ENCODE peak calls at places on chromosomes 11 and 22, in four cellular contexts. M is fibroblast of lung, V is heart left ventricle, C is right cardiac atrium. G is an unnamed sample. For H3K4me1, the result is how much of the 10 kb centered on the place peaks cover.

GRCh38 chr11:10109836-10110235 is 184.2 kb downstream of the SBF2 start:
- DNase-seq in V (no peak), C (no peak), M (peak), G (no peak)

GRCh38 chr22:28637225-28637624 is 42.4 kb downstream of the TTC28 start:
- DNase-seq in C (no peak), V (no peak), M (no peak), G (no peak)

GRCh38 chr11:69447786-69448185 is 33.7 kb upstream of the LINC01488 start:
- DNase-seq in M (no peak), V (peak), C (no peak), G (no peak)

GRCh38 chr11:62786318-62787004 is 741 bp upstream of the TMEM179B start:
- DNase-seq in M (peak), C (peak), V (peak), G (peak)

GRCh38 chr11:73187854-73188253 is 30.2 kb upstream of the P2RY2 start:
- DNase-seq in V (no peak), C (no peak), M (no peak), G (no peak)

GRCh38 chr11:108734956-108735559 is 70.2 kb downstream of the DDX10 start:
- DNase-seq in M (peak), V (no peak), C (no peak), G (peak)

GRCh38 chr11:96014234-96014633 is 90.3 kb upstream of the MTMR2 start:
- DNase-seq in C (no peak), M (peak), V (no peak), G (peak)

GRCh38 chr11:126990716-126991480 is 9.7 kb downstream of the KIRREL3 start:
- DNase-seq in C (no peak), V (no peak), M (no peak), G (no peak)

GRCh38 chr11:111983187-111983986 is 41.8 kb upstream of the DLAT start:
- DNase-seq in C (no peak), V (no peak), M (peak), G (no peak)

GRCh38 chr22:24977370-24978230 is 25.1 kb downstream of the KIAA1671 start:
- DNase-seq in M (peak), V (peak), C (peak), G (no peak)

GRCh38 chr11:122434786-122435185 is 220.7 kb upstream of the UBASH3B start:
- DNase-seq in V (no peak), C (no peak), M (no peak), G (no peak)

GRCh38 chr11:119800171-119800570 is 71.2 kb upstream of the NECTIN1 start:
- DNase-seq in V (no peak), M (no peak), C (no peak), G (no peak)

GRCh38 chr22:35192121-35192918 is 65.0 kb upstream of the HMGXB4 start:
- DNase-seq in V (no peak), C (no peak), M (no peak), G (no peak)

DNA sequence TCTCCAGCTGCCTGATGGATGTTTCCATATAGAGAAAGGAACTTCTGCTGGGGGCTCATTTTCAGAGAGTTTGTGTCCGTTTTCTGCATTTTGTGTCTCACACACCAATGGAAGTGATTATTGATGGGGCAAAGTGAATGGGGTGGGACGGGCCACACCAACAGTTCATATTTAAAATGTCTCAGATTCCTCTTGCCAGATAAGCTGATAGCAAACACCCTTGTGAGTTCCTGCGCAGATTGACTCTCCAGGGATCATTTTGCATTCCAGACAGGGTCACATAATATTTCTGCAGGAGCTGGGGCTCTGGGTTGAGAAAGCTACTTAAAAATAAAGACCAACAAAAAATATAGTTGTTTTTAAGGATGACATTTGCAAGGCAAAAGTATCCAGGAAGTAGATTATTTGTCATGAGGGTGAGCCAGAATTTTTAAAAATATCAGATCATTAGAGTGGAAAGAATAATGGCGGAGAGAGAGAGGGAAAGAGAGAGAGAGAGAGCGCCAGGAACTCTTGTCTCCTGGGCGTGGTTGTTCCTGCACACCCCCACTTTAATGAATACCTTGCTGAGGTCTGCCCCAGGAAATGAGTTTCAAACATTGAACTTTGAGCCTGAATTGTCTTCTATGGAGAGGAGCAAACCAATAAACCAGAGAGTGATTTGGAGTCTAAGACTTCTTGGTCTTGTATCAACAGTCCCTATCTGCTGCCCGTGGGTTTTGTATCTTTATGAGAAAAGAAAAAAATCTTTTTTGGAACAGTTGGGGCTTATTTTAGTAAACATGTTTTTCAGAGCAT is 33.3 kb downstream of the MICAL2 start:
- DNase-seq in V (no peak), C (no peak), M (no peak), G (no peak)
- H3K4me1 ChIP-seq in V (half or more), C (under half), M (under half), G (under half)

DNA sequence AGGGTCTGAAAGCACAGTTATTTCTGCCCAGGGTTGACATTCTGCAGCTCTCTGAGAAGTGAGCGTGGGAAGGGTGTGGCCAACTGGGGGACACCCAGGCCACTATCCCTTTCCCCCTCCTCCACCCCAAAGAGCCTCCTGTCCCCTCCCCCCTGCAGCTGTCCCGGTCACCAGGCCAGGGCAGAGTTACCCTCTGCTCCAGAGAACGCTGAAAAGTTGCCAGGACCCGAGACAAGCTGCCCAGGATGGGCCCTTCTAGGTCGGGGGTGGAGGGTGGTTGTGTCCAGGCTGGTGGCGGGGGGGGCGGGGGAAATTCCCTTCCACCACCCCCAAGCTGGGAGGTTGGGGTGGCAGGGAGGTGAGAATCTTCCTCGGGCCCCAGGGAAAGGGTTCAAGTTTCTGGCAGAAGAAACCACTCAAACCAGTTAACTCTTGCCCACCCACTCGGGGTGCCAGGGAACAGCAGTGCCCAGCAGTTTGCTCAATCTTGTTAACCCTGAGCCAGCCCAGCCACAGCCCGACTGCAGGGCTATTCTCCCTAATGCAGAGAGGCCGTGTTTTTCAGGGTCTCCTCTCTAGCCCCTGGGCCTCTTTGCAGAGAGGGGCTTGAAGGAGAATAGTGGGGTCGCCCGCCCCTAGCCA is 615 bp downstream of the LGALS1 start:
- DNase-seq in C (peak), M (peak), V (peak), G (no peak)
- H3K4me1 ChIP-seq in C (under half), M (under half), V (under half), G (under half)

GRCh38 chr22:19605508-19606331 is 81.5 kb upstream of the CLDN5 start:
- DNase-seq in C (no peak), V (no peak), M (no peak), G (no peak)

GRCh38 chr22:19606332-19607197 is 82.4 kb upstream of the CLDN5 start:
- DNase-seq in M (no peak), V (no peak), C (no peak), G (no peak)

GRCh38 chr22:19607198-19608113 is 83.2 kb upstream of the CLDN5 start:
- DNase-seq in M (no peak), V (no peak), C (no peak), G (peak)

GRCh38 chr22:19604711-19605268 is 80.6 kb upstream of the CLDN5 start:
- DNase-seq in V (no peak), C (no peak), M (no peak), G (no peak)

DNA sequence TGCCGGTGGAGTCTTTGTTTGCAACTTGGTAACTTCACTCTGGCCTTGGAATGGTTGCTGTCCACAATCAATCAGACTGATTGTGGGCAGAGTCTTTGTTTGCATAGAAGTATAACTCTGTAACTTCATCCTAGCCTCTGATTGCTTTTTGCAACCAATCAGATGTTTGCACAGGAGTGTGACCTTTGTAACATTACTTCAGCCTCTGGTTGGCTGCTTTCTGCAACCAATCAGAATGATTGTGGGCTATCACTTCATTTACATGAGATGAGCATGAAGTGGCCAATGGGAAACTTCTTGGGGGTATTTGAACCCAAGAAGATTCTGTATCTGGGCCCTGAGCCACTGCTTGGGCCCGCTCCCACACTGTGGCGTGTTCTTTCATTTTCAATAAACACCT is 79.6 kb upstream of the CLDN5 start:
- DNase-seq in V (no peak), C (no peak), M (no peak), G (no peak)
- H3K4me1 ChIP-seq in V (under half), C (under half), M (under half), G (under half)

GRCh38 chr11:117720061-117720511 is 76.9 kb downstream of the DSCAML1 start:
- DNase-seq in V (no peak), M (no peak), C (no peak), G (no peak)
- H3K4me1 ChIP-seq in V (under half), M (under half), C (under half), G (under half)

GRCh38 chr22:45680932-45681700 is 9.5 kb downstream of the ATXN10 start:
- DNase-seq in M (peak), C (no peak), V (no peak), G (no peak)
- H3K4me1 ChIP-seq in M (under half), C (under half), V (under half), G (under half)

GRCh38 chr11:93530468-93530826 is 12.7 kb downstream of the SMCO4 start:
- DNase-seq in V (no peak), C (no peak), M (no peak), G (no peak)

GRCh38 chr11:93532285-93532789 is 10.9 kb downstream of the SMCO4 start:
- DNase-seq in V (no peak), C (no peak), M (no peak), G (no peak)

GRCh38 chr11:93528757-93529639 is 14.2 kb downstream of the SMCO4 start:
- DNase-seq in C (peak), V (peak), M (no peak), G (no peak)

GRCh38 chr11:93528252-93528651 is 14.9 kb downstream of the SMCO4 start:
- DNase-seq in M (no peak), C (peak), V (peak), G (no peak)

DNA sequence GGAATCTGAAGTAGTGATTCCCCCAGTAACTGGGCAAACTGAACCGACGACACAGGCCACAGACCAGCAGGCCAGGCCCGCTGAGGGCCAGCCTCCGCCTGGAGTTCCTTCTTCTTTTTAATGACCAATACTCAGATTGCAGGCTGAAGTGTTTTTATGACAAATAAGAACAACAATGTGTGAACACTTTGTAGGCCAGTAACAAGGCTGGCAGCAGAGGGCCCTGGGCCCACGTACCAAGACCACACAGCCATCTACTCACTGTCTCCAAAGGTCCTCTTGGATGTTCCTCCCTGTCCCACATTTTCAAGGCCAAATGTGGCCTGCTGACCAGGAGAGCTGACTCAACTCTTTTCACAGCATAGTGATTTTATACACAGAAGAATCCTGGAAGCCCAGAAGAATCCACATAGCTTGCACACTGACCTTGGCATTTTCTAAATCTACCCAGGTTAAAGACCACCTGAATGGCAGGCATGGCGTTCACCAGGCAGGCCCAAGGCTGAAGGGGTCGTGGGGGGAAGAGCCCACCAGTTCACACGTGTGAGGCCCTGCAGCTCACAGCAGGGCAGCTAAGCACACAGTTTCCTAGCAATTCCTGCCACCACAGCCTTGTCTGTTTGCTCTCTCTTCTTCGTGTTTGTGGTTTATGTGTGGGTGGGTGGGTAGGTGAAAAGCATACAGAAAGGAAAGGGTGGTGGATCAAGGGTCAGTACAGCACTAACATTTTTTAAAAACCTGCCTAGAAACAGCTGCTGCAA is 13.3 kb downstream of the SMCO4 start:
- DNase-seq in M (no peak), C (no peak), V (peak), G (no peak)
- H3K4me1 ChIP-seq in M (under half), C (under half), V (half or more), G (under half)

GRCh38 chr11:5297671-5298070 is 4.1 kb downstream of the OR51B4 start:
- DNase-seq in C (no peak), M (peak), V (no peak), G (no peak)

GRCh38 chr11:5291207-5291838 is 10.4 kb downstream of the OR51B4 start:
- DNase-seq in V (no peak), M (peak), C (no peak), G (peak)

GRCh38 chr11:5288912-5289525 is 12.7 kb downstream of the OR51B4 start:
- DNase-seq in C (no peak), V (no peak), M (no peak), G (no peak)

GRCh38 chr11:5289696-5290095 is 12.1 kb downstream of the OR51B4 start:
- DNase-seq in V (no peak), M (no peak), C (no peak), G (no peak)

GRCh38 chr11:5293028-5293427 is 8.7 kb downstream of the OR51B4 start:
- DNase-seq in M (no peak), C (no peak), V (no peak), G (no peak)
- H3K4me1 ChIP-seq in M (under half), C (under half), V (under half), G (under half)

DNA sequence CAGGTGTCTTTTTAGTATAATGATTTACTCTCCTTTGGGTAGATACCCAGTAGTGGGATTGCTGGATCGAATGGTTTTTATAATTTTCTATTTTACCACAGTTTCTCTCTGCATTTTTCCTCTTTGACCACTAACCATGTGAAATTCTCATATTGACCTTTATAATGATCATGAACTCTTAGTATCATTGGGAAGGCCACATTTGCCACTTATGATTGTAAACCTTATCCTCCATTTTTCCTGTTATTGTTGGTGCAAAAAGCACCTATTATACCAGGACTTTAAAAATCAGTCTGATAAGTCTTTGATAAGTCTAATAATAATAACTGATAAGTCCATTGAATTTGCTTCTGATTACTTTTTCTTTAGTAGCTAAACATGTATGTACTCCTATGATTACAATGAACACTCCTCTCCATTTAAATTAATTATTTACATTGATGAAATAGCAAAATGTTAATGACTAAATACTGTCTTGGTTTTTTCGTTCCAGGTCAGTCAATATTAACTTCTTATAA is 9.6 kb downstream of the NEAT1 start:
- DNase-seq in V (no peak), C (no peak), M (peak), G (no peak)
- H3K4me1 ChIP-seq in V (half or more), C (under half), M (under half), G (half or more)

GRCh38 chr11:12725863-12726666 is 51.8 kb downstream of the TEAD1 start:
- DNase-seq in V (no peak), M (peak), C (no peak), G (no peak)
- H3K4me1 ChIP-seq in V (under half), M (under half), C (under half), G (under half)